ENCODE peak calls at places on chromosomes 6 and 20, in eight cellular contexts. One of them, this sample, is unnamed.

GRCh38 chr6:106360989-106361430 is 493 bp downstream of the CRYBG1 start:
- DNase-seq in GM13977: peak
- DNase-seq in HCT116: no peak
- DNase-seq in LNCaP clone FGC: no peak
- DNase-seq in A172: no peak
- DNase-seq in astrocyte of the spinal cord: no peak
- DNase-seq in WTC11: peak
- DNase-seq in MV-4-11: no peak
- DNase-seq in this sample: peak

GRCh38 chr6:91376686-91377085 is 789.8 kb upstream of the MAP3K7 start:
- DNase-seq in GM13977: no peak
- DNase-seq in HCT116: no peak
- DNase-seq in LNCaP clone FGC: peak
- DNase-seq in A172: peak
- DNase-seq in astrocyte of the spinal cord: no peak
- DNase-seq in WTC11: peak
- DNase-seq in MV-4-11: no peak
- DNase-seq in this sample: no peak

GRCh38 chr6:21033575-21034026 is 499.3 kb downstream of the CDKAL1 start:
- DNase-seq in GM13977: no peak
- DNase-seq in HCT116: no peak
- DNase-seq in LNCaP clone FGC: no peak
- DNase-seq in A172: no peak
- DNase-seq in astrocyte of the spinal cord: peak
- DNase-seq in WTC11: no peak
- DNase-seq in MV-4-11: no peak
- DNase-seq in this sample: no peak

GRCh38 chr6:157746897-157747296 is 76.1 kb upstream of the SNX9 start:
- DNase-seq in GM13977: no peak
- DNase-seq in HCT116: no peak
- DNase-seq in LNCaP clone FGC: no peak
- DNase-seq in A172: no peak
- DNase-seq in astrocyte of the spinal cord: no peak
- DNase-seq in WTC11: no peak
- DNase-seq in MV-4-11: no peak
- DNase-seq in this sample: no peak

GRCh38 chr20:63553933-63554290 is at the start of gene FNDC11:
- DNase-seq in GM13977: peak
- DNase-seq in HCT116: no peak
- DNase-seq in LNCaP clone FGC: no peak
- DNase-seq in A172: no peak
- DNase-seq in astrocyte of the spinal cord: peak
- DNase-seq in WTC11: peak
- DNase-seq in MV-4-11: no peak
- DNase-seq in this sample: no peak

GRCh38 chr6:25804804-25805203 is 27.0 kb downstream of the SLC17A1 start:
- DNase-seq in GM13977: no peak
- DNase-seq in HCT116: no peak
- DNase-seq in LNCaP clone FGC: peak
- DNase-seq in A172: no peak
- DNase-seq in astrocyte of the spinal cord: no peak
- DNase-seq in WTC11: no peak
- DNase-seq in MV-4-11: no peak
- DNase-seq in this sample: no peak

GRCh38 chr6:160282444-160282843 is 23.8 kb upstream of the SLC22A2 start:
- DNase-seq in GM13977: no peak
- DNase-seq in HCT116: no peak
- DNase-seq in LNCaP clone FGC: no peak
- DNase-seq in A172: no peak
- DNase-seq in astrocyte of the spinal cord: no peak
- DNase-seq in WTC11: no peak
- DNase-seq in MV-4-11: no peak
- DNase-seq in this sample: no peak

GRCh38 chr6:36605102-36605501 is 10.9 kb downstream of the SRSF3 start:
- DNase-seq in GM13977: no peak
- DNase-seq in HCT116: no peak
- DNase-seq in LNCaP clone FGC: no peak
- DNase-seq in A172: no peak
- DNase-seq in astrocyte of the spinal cord: no peak
- DNase-seq in WTC11: peak
- DNase-seq in MV-4-11: no peak
- DNase-seq in this sample: no peak

GRCh38 chr20:5608448-5609161 is 141.6 kb upstream of the SHLD1 start:
- DNase-seq in GM13977: no peak
- DNase-seq in HCT116: no peak
- DNase-seq in LNCaP clone FGC: no peak
- DNase-seq in A172: peak
- DNase-seq in astrocyte of the spinal cord: peak
- DNase-seq in WTC11: no peak
- DNase-seq in MV-4-11: peak
- DNase-seq in this sample: no peak

GRCh38 chr20:22700387-22700786 is 116.0 kb upstream of the FOXA2 start:
- DNase-seq in GM13977: no peak
- DNase-seq in HCT116: no peak
- DNase-seq in LNCaP clone FGC: no peak
- DNase-seq in A172: peak
- DNase-seq in astrocyte of the spinal cord: peak
- DNase-seq in WTC11: no peak
- DNase-seq in MV-4-11: no peak
- DNase-seq in this sample: no peak

GRCh38 chr6:81562169-81562568 is 190.3 kb downstream of the TENT5A start:
- DNase-seq in GM13977: no peak
- DNase-seq in HCT116: peak
- DNase-seq in LNCaP clone FGC: no peak
- DNase-seq in A172: peak
- DNase-seq in astrocyte of the spinal cord: peak
- DNase-seq in WTC11: no peak
- DNase-seq in MV-4-11: no peak
- DNase-seq in this sample: no peak

GRCh38 chr20:32237419-32237818 is 29.7 kb downstream of the POFUT1 start:
- DNase-seq in GM13977: no peak
- DNase-seq in HCT116: no peak
- DNase-seq in LNCaP clone FGC: no peak
- DNase-seq in A172: no peak
- DNase-seq in astrocyte of the spinal cord: no peak
- DNase-seq in WTC11: no peak
- DNase-seq in MV-4-11: no peak
- DNase-seq in this sample: no peak

GRCh38 chr6:56714982-56715456 is 72.3 kb upstream of the DST start:
- DNase-seq in GM13977: no peak
- DNase-seq in HCT116: peak
- DNase-seq in LNCaP clone FGC: no peak
- DNase-seq in A172: peak
- DNase-seq in astrocyte of the spinal cord: peak
- DNase-seq in WTC11: no peak
- DNase-seq in MV-4-11: no peak
- DNase-seq in this sample: no peak

GRCh38 chr6:27902335-27903314 is 9.6 kb downstream of the OR2B2 start:
- DNase-seq in GM13977: peak
- DNase-seq in HCT116: peak
- DNase-seq in LNCaP clone FGC: peak
- DNase-seq in A172: peak
- DNase-seq in astrocyte of the spinal cord: peak
- DNase-seq in WTC11: peak
- DNase-seq in MV-4-11: peak
- DNase-seq in this sample: peak

This sample was measured in type B pancreatic cell.